ENCODE peak calls at places on chromosomes 6 and 20, in eight cellular contexts. B, Z, Y, D, M, C, U and W are unnamed samples.

GRCh38 chr20:50146732-50147662 is 6.5 kb downstream of the PEDS1 start:
- DNase-seq in B (no peak), Z (peak; percentile 92), Y (no peak), D (no peak), M (no peak), C (no peak), U (no peak), W (no peak)

GRCh38 chr20:44056010-44056698 is 130.8 kb downstream of the JPH2 start:
- DNase-seq in B (peak; percentile 74), Z (no peak), Y (peak; percentile 23), D (peak; percentile 82), M (peak; percentile 70), C (peak; percentile 12), U (no peak), W (peak; percentile 46)

GRCh38 chr6:3518356-3518841 is 61.5 kb upstream of the SLC22A23 start:
- DNase-seq in B (peak; percentile 80), Z (no peak), Y (no peak), D (no peak), M (no peak), C (no peak), U (no peak), W (no peak)

GRCh38 chr6:51541847-51542246 is 545.6 kb downstream of the PKHD1 start:
- DNase-seq in B (no peak), Z (no peak), Y (no peak), D (peak; percentile 5), M (no peak), C (no peak), U (no peak), W (no peak)

GRCh38 chr20:14775778-14776177 is 438.4 kb upstream of the FLRT3 start:
- DNase-seq in B (peak; percentile 52), Z (no peak), Y (peak; percentile 98), D (no peak), M (no peak), C (no peak), U (no peak), W (no peak)

GRCh38 chr6:8993111-8993510 is 557.8 kb upstream of the SLC35B3 start:
- DNase-seq in B (no peak), Z (no peak), Y (no peak), D (no peak), M (no peak), C (no peak), U (no peak), W (no peak)

GRCh38 chr20:31707994-31708744 is 14.5 kb downstream of the BCL2L1 start:
- DNase-seq in B (no peak), Z (peak; percentile 71), Y (no peak), D (no peak), M (peak; percentile 78), C (no peak), U (no peak), W (no peak)

GRCh38 chr6:6575143-6575542 is 13.4 kb upstream of the LY86 start:
- DNase-seq in B (no peak), Z (no peak), Y (no peak), D (no peak), M (no peak), C (no peak), U (no peak), W (no peak)

GRCh38 chr20:41138527-41139226 is 1.3 kb downstream of the PLCG1 start:
- DNase-seq in B (no peak), Z (no peak), Y (no peak), D (peak; percentile 34), M (no peak), C (no peak), U (peak; percentile 33), W (peak; percentile 14)

GRCh38 chr20:46933150-46933549 is 38.5 kb downstream of the EYA2 start:
- DNase-seq in B (no peak), Z (no peak), Y (no peak), D (no peak), M (no peak), C (no peak), U (no peak), W (no peak)

GRCh38 chr6:71420693-71421328 is 132.2 kb downstream of the OGFRL1 start:
- DNase-seq in B (peak; percentile 95), Z (peak; percentile 90), Y (peak; percentile 96), D (peak; percentile 92), M (peak; percentile 95), C (peak; percentile 87), U (peak; percentile 93), W (peak; percentile 91)

GRCh38 chr6:113488061-113488460 is 369.1 kb upstream of the MARCKS start:
- DNase-seq in B (no peak), Z (no peak), Y (no peak), D (no peak), M (no peak), C (no peak), U (no peak), W (no peak)
- TF ChIP-seq CTCF in B (peak; percentile 7), Z (no peak), Y (no peak), D (no peak), M (no peak), C (no peak), U (no peak), W (no peak)

GRCh38 chr6:166515072-166515810 is 71.2 kb downstream of the RAMACL start:
- DNase-seq in B (peak; percentile 75), Z (no peak), Y (peak; percentile 85), D (no peak), M (no peak), C (no peak), U (no peak), W (no peak)

GRCh38 chr6:166516256-166516655 is 70.2 kb downstream of the RAMACL start:
- DNase-seq in B (no peak), Z (no peak), Y (no peak), D (no peak), M (no peak), C (no peak), U (no peak), W (no peak)

GRCh38 chr6:166512567-166512966 is 73.9 kb downstream of the RAMACL start:
- DNase-seq in B (no peak), Z (peak; percentile 88), Y (no peak), D (no peak), M (no peak), C (no peak), U (no peak), W (no peak)

GRCh38 chr6:166511316-166511715 is 75.2 kb downstream of the RAMACL start:
- DNase-seq in B (no peak), Z (no peak), Y (no peak), D (no peak), M (no peak), C (no peak), U (no peak), W (no peak)

GRCh38 chr6:166514196-166514595 is 72.3 kb downstream of the RAMACL start:
- DNase-seq in B (no peak), Z (peak; percentile 42), Y (no peak), D (no peak), M (no peak), C (no peak), U (no peak), W (no peak)
- TF ChIP-seq CTCF in B (peak; percentile 36), Z (no peak), Y (peak; percentile 46), D (no peak), M (no peak), C (no peak), U (no peak), W (no peak)

DNA sequence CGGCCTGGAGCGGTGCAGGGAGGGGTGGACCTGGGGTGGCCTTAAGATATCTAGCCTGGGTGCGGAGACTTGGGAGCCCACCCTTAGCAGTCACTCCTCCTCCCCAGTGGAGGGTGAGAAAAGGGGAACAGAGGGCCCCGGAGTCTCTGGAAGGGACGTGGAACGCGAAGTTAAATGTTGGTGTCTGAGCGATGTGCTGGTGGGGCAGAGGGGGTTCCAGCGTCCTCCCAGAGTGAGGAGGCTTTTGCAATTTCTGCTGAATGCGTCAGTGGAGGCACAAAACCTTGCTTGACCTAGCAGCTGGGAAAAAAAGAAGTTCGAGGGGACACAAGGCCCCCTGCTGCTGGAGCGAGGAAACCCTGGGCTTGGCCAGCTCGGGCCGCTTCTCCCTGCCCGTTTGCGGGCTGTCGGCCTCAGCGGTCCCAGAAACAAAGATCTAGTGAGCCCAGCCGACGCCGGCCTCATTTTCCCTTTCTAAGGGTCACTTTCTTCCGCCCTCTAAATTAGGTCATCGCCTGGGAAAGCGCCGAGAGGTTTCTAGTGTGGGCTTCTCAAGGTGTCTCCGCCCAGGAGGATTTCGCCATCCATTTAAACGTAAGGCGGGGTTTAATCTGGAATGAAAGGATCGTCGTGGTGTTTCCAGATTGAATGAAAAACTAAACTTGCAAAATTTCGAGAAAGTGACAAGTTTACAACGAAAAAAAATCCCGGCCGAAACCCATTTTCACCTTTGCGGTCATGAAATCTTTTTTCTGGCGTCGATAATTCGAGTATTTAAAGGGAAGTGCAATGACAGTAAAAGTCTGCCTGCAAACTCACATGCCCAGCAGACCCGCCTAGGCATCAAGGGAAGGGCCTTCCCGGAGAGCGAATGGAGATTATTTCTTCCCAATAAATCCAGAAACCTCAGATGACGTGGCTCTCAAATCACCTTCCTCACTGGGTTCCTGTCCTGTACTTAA is 4.5 kb downstream of the OLIG3 start:
- DNase-seq in B (no peak), Z (no peak), Y (no peak), D (peak; percentile 42), M (peak; percentile 40), C (peak; percentile 24), U (no peak), W (no peak)
- TF ChIP-seq CTCF in B (peak; percentile 10), Z (no peak), Y (peak; percentile 40), D (no peak), M (no peak), C (peak; percentile 44), U (no peak), W (peak; percentile 20)

GRCh38 chr6:149190228-149190831 is 127.2 kb upstream of the TAB2 start:
- DNase-seq in B (peak; percentile 51), Z (peak; percentile 88), Y (peak; percentile 39), D (no peak), M (peak; percentile 80), C (no peak), U (no peak), W (no peak)
- TF ChIP-seq CTCF in B (peak; percentile 40), Z (peak; percentile 43), Y (peak; percentile 39), D (peak; percentile 17), M (peak; percentile 24), C (peak; percentile 23), U (no peak), W (no peak)

GRCh38 chr6:157229219-157229607 is 94.1 kb downstream of the TMEM242 start:
- DNase-seq in B (no peak), Z (no peak), Y (no peak), D (peak; percentile 60), M (no peak), C (no peak), U (no peak), W (no peak)
- TF ChIP-seq CTCF in B (no peak), Z (no peak), Y (no peak), D (no peak), M (no peak), C (no peak), U (no peak), W (no peak)

GRCh38 chr6:109179507-109179906 is 84.2 kb downstream of the CEP57L1 start:
- DNase-seq in B (no peak), Z (no peak), Y (no peak), D (no peak), M (no peak), C (no peak), U (no peak), W (no peak)

GRCh38 chr6:109184638-109185037 is 89.3 kb downstream of the CEP57L1 start:
- DNase-seq in B (no peak), Z (no peak), Y (no peak), D (no peak), M (no peak), C (no peak), U (no peak), W (no peak)

GRCh38 chr6:109182590-109182989 is 87.3 kb downstream of the CEP57L1 start:
- DNase-seq in B (no peak), Z (no peak), Y (no peak), D (no peak), M (no peak), C (no peak), U (no peak), W (no peak)

GRCh38 chr6:109186012-109186411 is 90.7 kb downstream of the CEP57L1 start:
- DNase-seq in B (no peak), Z (no peak), Y (no peak), D (no peak), M (no peak), C (no peak), U (no peak), W (no peak)

GRCh38 chr6:109183109-109183508 is 87.8 kb downstream of the CEP57L1 start:
- DNase-seq in B (no peak), Z (no peak), Y (no peak), D (no peak), M (no peak), C (no peak), U (no peak), W (no peak)
- TF ChIP-seq CTCF in B (no peak), Z (no peak), Y (no peak), D (no peak), M (no peak), C (no peak), U (no peak), W (no peak)